ENCODE peak calls at places on chromosomes 3 and 15, in ten cellular contexts. O is T-helper 9 cell; C is effector memory CD8-positive, alpha-beta T cell; W is brain microvascular endothelial cell; A is AG09319; I is NCI-H1092; V is ACHN; F is stimulated activated CD4-positive, alpha-beta T cell treated with anti-CD3 and anti-CD28 coated beads, Interleukin-2, amount 100 ng/mL, for 48 hours; G is ELR; Z is GM23248. B is an unnamed sample.

GRCh38 chr3:68988740-68989139 is 24.7 kb downstream of the EOGT start:
- DNase-seq in I (no peak), F (no peak), V (no peak), W (no peak), C (no peak), O (no peak), Z (peak), A (peak), G (peak), B (no peak)

GRCh38 chr15:76059320-76060097 is at the start of gene TMEM266:
- DNase-seq in Z (peak), V (peak), A (no peak), F (peak), G (peak), C (peak), O (peak), W (no peak), I (peak), B (peak)

GRCh38 chr3:179943097-179943880 is 93.4 kb downstream of the PEX5L start:
- DNase-seq in F (no peak), G (no peak), C (no peak), I (no peak), V (no peak), A (no peak), O (no peak), W (no peak), Z (peak), B (no peak)

GRCh38 chr15:38864827-38865604 is 300.4 kb upstream of the RASGRP1 start:
- DNase-seq in A (peak), F (no peak), C (no peak), Z (peak), O (no peak), V (no peak), I (no peak), G (no peak), W (peak), B (no peak)

GRCh38 chr3:78887029-78887428 is 880.8 kb downstream of the ROBO1 start:
- DNase-seq in V (peak), I (no peak), C (no peak), G (peak), Z (peak), A (no peak), W (peak), F (no peak), O (no peak), B (no peak)

GRCh38 chr3:68306571-68306970 is 625.8 kb downstream of the TAFA4 start:
- DNase-seq in W (no peak), F (no peak), G (no peak), Z (peak), I (no peak), O (no peak), A (no peak), C (no peak), V (peak), B (no peak)

GRCh38 chr15:71811036-71811736 is 832 bp downstream of the NR2E3 start:
- DNase-seq in A (no peak), Z (no peak), C (no peak), W (no peak), V (no peak), O (no peak), G (no peak), F (no peak), I (no peak), B (no peak)

GRCh38 chr3:28286595-28286994 is 45.2 kb downstream of the CMC1 start:
- DNase-seq in C (no peak), O (no peak), I (no peak), F (no peak), G (peak), W (no peak), V (peak), A (peak), Z (peak), B (no peak)

GRCh38 chr15:34038023-34038403 is 991 bp downstream of the AVEN start:
- DNase-seq in V (no peak), G (no peak), A (no peak), O (no peak), I (no peak), F (no peak), Z (no peak), C (no peak), W (peak), B (peak)

GRCh38 chr3:46228259-46229222 is 13.7 kb upstream of the CCR3 start:
- DNase-seq in C (no peak), W (peak), O (no peak), F (no peak), Z (peak), I (no peak), G (peak), V (no peak), A (peak), B (no peak)

GRCh38 chr3:195061756-195062655 is 209.0 kb downstream of the XXYLT1 start:
- DNase-seq in I (no peak), V (no peak), W (no peak), G (no peak), F (no peak), Z (no peak), A (no peak), C (no peak), O (no peak), B (no peak)

GRCh38 chr3:69842789-69843188 is 103.5 kb downstream of the MITF start:
- DNase-seq in O (no peak), G (no peak), F (no peak), C (no peak), W (no peak), Z (no peak), V (no peak), I (no peak), A (no peak), B (no peak)

GRCh38 chr3:194585880-194586281 is 47.3 kb downstream of the TMEM44 start:
- DNase-seq in I (no peak), W (no peak), V (no peak), A (no peak), F (no peak), G (no peak), Z (no peak), C (no peak), O (no peak), B (no peak)

GRCh38 chr3:101128786-101129185 is 135.6 kb upstream of the ABI3BP start:
- DNase-seq in Z (peak), C (no peak), F (no peak), I (no peak), A (no peak), O (no peak), V (no peak), G (peak), W (peak), B (no peak)

GRCh38 chr3:55649554-55649953 is 162.4 kb upstream of the WNT5A start:
- DNase-seq in G (no peak), Z (no peak), C (no peak), I (no peak), F (no peak), A (no peak), V (no peak), O (no peak), W (no peak), B (no peak)

GRCh38 chr3:126552688-126553283 is 5.9 kb downstream of the C3orf22 start:
- DNase-seq in O (no peak), V (no peak), I (no peak), A (no peak), Z (no peak), F (no peak), W (no peak), C (no peak), G (no peak), B (no peak)

GRCh38 chr3:185421577-185422232 is 58.8 kb downstream of the MAP3K13 start:
- DNase-seq in A (no peak), I (no peak), Z (no peak), V (no peak), F (no peak), O (no peak), W (no peak), G (no peak), C (no peak), B (no peak)

GRCh38 chr15:45150997-45151396 is 21.2 kb downstream of the DUOX1 start:
- DNase-seq in W (no peak), F (no peak), V (no peak), I (no peak), C (no peak), O (no peak), G (no peak), Z (no peak), A (no peak), B (no peak)

GRCh38 chr3:13133011-13133410 is 59.8 kb upstream of the IQSEC1 start:
- DNase-seq in F (no peak), I (no peak), W (no peak), C (no peak), V (no peak), Z (no peak), G (no peak), O (no peak), A (no peak), B (no peak)

GRCh38 chr3:187291001-187291511 is 481 bp downstream of the MASP1 start:
- DNase-seq in Z (peak), W (peak), O (no peak), C (no peak), G (peak), F (no peak), A (no peak), V (no peak), I (no peak), B (no peak)

GRCh38 chr3:175247629-175248028 is 388.5 kb downstream of the NAALADL2 start:
- DNase-seq in I (no peak), A (no peak), G (no peak), O (no peak), Z (no peak), V (no peak), F (no peak), C (no peak), W (no peak), B (no peak)

GRCh38 chr15:40793216-40793989 is 13.5 kb upstream of the ZFYVE19 start:
- DNase-seq in A (peak), Z (peak), I (no peak), O (no peak), F (peak), V (peak), W (peak), C (no peak), G (peak), B (no peak)

GRCh38 chr15:48103647-48104046 is 17.1 kb upstream of the SLC24A5 start:
- DNase-seq in O (no peak), C (no peak), Z (no peak), W (no peak), G (no peak), F (no peak), V (no peak), A (no peak), I (no peak), B (no peak)

GRCh38 chr3:56783644-56784451 is 17.9 kb downstream of the ARHGEF3 start:
- DNase-seq in O (peak), W (peak), C (peak), I (peak), G (no peak), Z (peak), F (no peak), A (peak), V (no peak), B (peak)

GRCh38 chr15:65303687-65304392 is 637 bp upstream of the RNU5B-1 start:
- DNase-seq in O (no peak), F (peak), V (peak), A (no peak), G (peak), W (peak), I (no peak), C (no peak), Z (peak), B (peak)

GRCh38 chr3:195075199-195075940 is 195.6 kb downstream of the XXYLT1 start:
- DNase-seq in C (no peak), F (no peak), O (no peak), A (peak), Z (no peak), W (no peak), I (no peak), V (no peak), G (no peak), B (no peak)

GRCh38 chr3:116863270-116863770 is 153.7 kb downstream of the TUSC7 start:
- DNase-seq in A (no peak), F (no peak), G (no peak), V (no peak), C (no peak), O (no peak), I (no peak), W (no peak), Z (no peak), B (no peak)

GRCh38 chr15:34275154-34275553 is 50.3 kb downstream of the EMC4 start:
- DNase-seq in V (no peak), F (no peak), W (peak), Z (peak), O (no peak), G (peak), I (no peak), A (no peak), C (no peak), B (no peak)

GRCh38 chr15:89630260-89630659 is 25.0 kb downstream of the KIF7 start:
- DNase-seq in V (no peak), W (no peak), G (no peak), A (no peak), C (no peak), F (no peak), I (no peak), O (no peak), Z (no peak), B (no peak)

GRCh38 chr3:72633534-72633933 is 214.7 kb downstream of the SHQ1 start:
- DNase-seq in C (no peak), O (no peak), A (no peak), W (no peak), Z (no peak), G (peak), I (no peak), V (no peak), F (no peak), B (no peak)

GRCh38 chr3:48598323-48599076 is 3.4 kb upstream of the COL7A1 start:
- DNase-seq in G (peak), O (no peak), F (no peak), I (no peak), V (no peak), Z (peak), W (peak), A (peak), C (no peak), B (no peak)

GRCh38 chr15:65300924-65301441 is 3.5 kb upstream of the RNU5B-1 start:
- DNase-seq in Z (no peak), F (no peak), V (no peak), C (no peak), W (no peak), G (no peak), A (no peak), I (no peak), O (no peak), B (no peak)

GRCh38 chr15:47688573-47689086 is 28.7 kb upstream of the SEMA6D start:
- DNase-seq in F (no peak), V (no peak), C (no peak), G (peak), A (peak), Z (peak), O (no peak), W (peak), I (no peak), B (no peak)

GRCh38 chr3:12953201-12953712 is 111.9 kb upstream of the RPL32 start:
- DNase-seq in F (no peak), Z (no peak), V (no peak), G (no peak), C (no peak), W (no peak), O (no peak), A (no peak), I (no peak), B (no peak)

GRCh38 chr15:25176991-25177954 is 222.5 kb downstream of the SNRPN start:
- DNase-seq in W (no peak), A (no peak), V (no peak), I (no peak), F (no peak), Z (no peak), C (no peak), O (no peak), G (no peak), B (no peak)

GRCh38 chr15:92158426-92158825 is 235.3 kb upstream of the ST8SIA2 start:
- DNase-seq in Z (no peak), G (no peak), F (peak), A (no peak), V (no peak), C (no peak), I (no peak), O (no peak), W (no peak), B (no peak)

GRCh38 chr3:133367431-133367830 is 32.4 kb upstream of the BFSP2 start:
- DNase-seq in O (no peak), G (no peak), W (no peak), Z (no peak), V (no peak), F (no peak), A (no peak), C (no peak), I (no peak), B (no peak)

B was measured in NCI-H1105.